ENCODE peak calls at places on chromosomes 4 and X, in four cellular contexts. One of them, this sample, is unnamed.

GRCh38 chrX:143788265-143788664 is 67.7 kb upstream of the SPANXN2 start:
- DNase-seq in HuH-7.5: no peak
- DNase-seq in KG1: no peak
- DNase-seq in Karpas-422: peak; percentile 76
- DNase-seq in this sample: peak; percentile 20

GRCh38 chr4:153471691-153472080 is 5.5 kb downstream of the TMEM131L start:
- DNase-seq in HuH-7.5: no peak
- DNase-seq in KG1: no peak
- DNase-seq in Karpas-422: peak; percentile 74
- DNase-seq in this sample: no peak

GRCh38 chr4:6221851-6222760 is 21.8 kb upstream of the JAKMIP1 start:
- DNase-seq in HuH-7.5: no peak
- DNase-seq in KG1: no peak
- DNase-seq in Karpas-422: no peak
- DNase-seq in this sample: no peak

GRCh38 chr4:7052923-7053715 is 9.9 kb downstream of the TADA2B start:
- DNase-seq in HuH-7.5: no peak
- DNase-seq in KG1: no peak
- DNase-seq in Karpas-422: no peak
- DNase-seq in this sample: no peak

GRCh38 chr4:154349829-154350228 is 141.8 kb downstream of the DCHS2 start:
- DNase-seq in HuH-7.5: no peak
- DNase-seq in KG1: no peak
- DNase-seq in Karpas-422: peak; percentile 66
- DNase-seq in this sample: no peak

GRCh38 chr4:55447826-55448225 is 52.1 kb downstream of the TMEM165 start:
- DNase-seq in HuH-7.5: no peak
- DNase-seq in KG1: no peak
- DNase-seq in Karpas-422: no peak
- DNase-seq in this sample: no peak

GRCh38 chr4:74661427-74662171 is 132.7 kb downstream of the BTC start:
- DNase-seq in HuH-7.5: no peak
- DNase-seq in KG1: no peak
- DNase-seq in Karpas-422: no peak
- DNase-seq in this sample: peak; percentile 48

GRCh38 chr4:168384437-168385141 is 66.0 kb upstream of the DDX60 start:
- DNase-seq in HuH-7.5: peak; percentile 3
- DNase-seq in KG1: no peak
- DNase-seq in Karpas-422: no peak
- DNase-seq in this sample: no peak